ENCODE peak calls at places on chromosomes 1 and 21, in four cellular contexts. F, S, I and Y are unnamed samples.
A peak's percentile ranks its signal among the peaks of the same experiment; 100 is the strongest.

GRCh38 chr21:46551636-46552241 is 53.1 kb downstream of the S100B start:
- DNase-seq in F (no peak), S (no peak), I (no peak), Y (no peak)

GRCh38 chr1:200918006-200918405 is 23.3 kb downstream of the INAVA start:
- DNase-seq in F (no peak), S (no peak), I (no peak), Y (no peak)

GRCh38 chr1:156430305-156430704 is 61.3 kb downstream of the RHBG start:
- DNase-seq in F (no peak), S (no peak), I (no peak), Y (no peak)

GRCh38 chr21:37829043-37829442 is 87.2 kb downstream of the KCNJ6 start:
- DNase-seq in F (no peak), S (peak; percentile 44), I (no peak), Y (no peak)

GRCh38 chr21:40178726-40179125 is 311.5 kb downstream of the PCP4 start:
- DNase-seq in F (no peak), S (no peak), I (no peak), Y (no peak)

GRCh38 chr1:100184536-100184935 is 6.5 kb upstream of the LRRC39 start:
- DNase-seq in F (no peak), S (no peak), I (no peak), Y (no peak)

GRCh38 chr1:21552715-21553114 is 43.5 kb downstream of the ALPL start:
- DNase-seq in F (peak; percentile 56), S (no peak), I (peak; percentile 68), Y (no peak)

GRCh38 chr1:89125571-89126233 is at the start of gene GBP2:
- DNase-seq in F (peak; percentile 66), S (peak; percentile 34), I (peak; percentile 75), Y (no peak)

GRCh38 chr1:180179162-180179957 is 24.7 kb downstream of the QSOX1 start:
- DNase-seq in F (no peak), S (no peak), I (no peak), Y (no peak)

GRCh38 chr1:78839704-78840277 is 166.7 kb downstream of the ADGRL4 start:
- DNase-seq in F (peak; percentile 25), S (peak; percentile 25), I (peak; percentile 67), Y (peak; percentile 56)

GRCh38 chr21:42440187-42440792 is 36.6 kb downstream of the UBASH3A start:
- DNase-seq in F (no peak), S (no peak), I (no peak), Y (no peak)

GRCh38 chr1:6635910-6636760 is 11.5 kb downstream of the THAP3 start:
- DNase-seq in F (no peak), S (no peak), I (no peak), Y (no peak)

GRCh38 chr1:42971848-42972291 is 13.2 kb upstream of the SLC2A1 start:
- DNase-seq in F (peak; percentile 93), S (peak; percentile 62), I (peak; percentile 83), Y (no peak)